ENCODE peak calls at places on chromosomes 2 and 18, in nine cellular contexts. V is left lung; I is fibroblast of lung; J is cardiac muscle cell; N is CD8-positive, alpha-beta T cell; P is uterus; F is PC-3; H is Peyer's patch; R is esophagus squamous epithelium. O is an unnamed sample.

GRCh38 chr2:62410926-62411456 is 95.0 kb downstream of the TMEM17 start:
- DNase-seq in V (no peak), I (no peak), J (no peak), N (no peak), P (no peak), F (no peak), H (no peak), R (no peak), O (no peak)

GRCh38 chr2:230908595-230909191 is 16.3 kb downstream of the GPR55 start:
- DNase-seq in V (peak; percentile 27), I (peak; percentile 75), J (no peak), N (no peak), P (no peak), F (peak; percentile 98), H (no peak), R (no peak), O (no peak)

GRCh38 chr2:98134138-98134537 is 47.2 kb downstream of the VWA3B start:
- DNase-seq in V (peak; percentile 47), I (no peak), J (no peak), N (no peak), P (no peak), F (no peak), H (no peak), R (no peak), O (no peak)

GRCh38 chr2:218839430-218839829 is 7.8 kb upstream of the PRKAG3 start:
- DNase-seq in V (no peak), I (peak; percentile 57), J (no peak), N (no peak), P (no peak), F (no peak), H (no peak), R (no peak), O (no peak)

GRCh38 chr2:181787310-181788048 is 104.1 kb upstream of the ITPRID2 start:
- DNase-seq in V (no peak), I (no peak), J (no peak), N (no peak), P (no peak), F (no peak), H (no peak), R (no peak), O (no peak)

GRCh38 chr2:234245945-234246344 is 195.4 kb downstream of the SPP2 start:
- DNase-seq in V (no peak), I (peak; percentile 81), J (no peak), N (no peak), P (no peak), F (peak; percentile 90), H (no peak), R (no peak), O (no peak)

GRCh38 chr2:128228894-128229293 is 89.8 kb downstream of the HS6ST1 start:
- DNase-seq in V (no peak), I (no peak), J (no peak), N (no peak), P (no peak), F (peak; percentile 83), H (no peak), R (no peak), O (no peak)

GRCh38 chr2:33221046-33221784 is 255.2 kb upstream of the RASGRP3 start:
- DNase-seq in V (no peak), I (no peak), J (no peak), N (no peak), P (no peak), F (no peak), H (no peak), R (no peak), O (no peak)

GRCh38 chr2:168432565-168433186 is 23.4 kb upstream of the CERS6 start:
- DNase-seq in V (no peak), I (no peak), J (no peak), N (no peak), P (no peak), F (no peak), H (no peak), R (no peak), O (no peak)

GRCh38 chr2:98380203-98380535 is 33.9 kb downstream of the CNGA3 start:
- DNase-seq in V (no peak), I (no peak), J (no peak), N (no peak), P (no peak), F (no peak), H (no peak), R (no peak), O (no peak)

GRCh38 chr2:102059151-102059550 is 67.4 kb downstream of the IL1R2 start:
- DNase-seq in V (no peak), I (no peak), J (no peak), N (no peak), P (no peak), F (no peak), H (no peak), R (no peak), O (no peak)

GRCh38 chr2:162022290-162022945 is 51.6 kb downstream of the DPP4 start:
- DNase-seq in V (no peak), I (peak; percentile 50), J (no peak), N (no peak), P (no peak), F (no peak), H (no peak), R (no peak), O (no peak)

GRCh38 chr2:234444888-234445287 is 52.0 kb downstream of the ARL4C start:
- DNase-seq in V (peak; percentile 71), I (peak; percentile 94), J (no peak), N (no peak), P (no peak), F (no peak), H (no peak), R (no peak), O (no peak)

DNA sequence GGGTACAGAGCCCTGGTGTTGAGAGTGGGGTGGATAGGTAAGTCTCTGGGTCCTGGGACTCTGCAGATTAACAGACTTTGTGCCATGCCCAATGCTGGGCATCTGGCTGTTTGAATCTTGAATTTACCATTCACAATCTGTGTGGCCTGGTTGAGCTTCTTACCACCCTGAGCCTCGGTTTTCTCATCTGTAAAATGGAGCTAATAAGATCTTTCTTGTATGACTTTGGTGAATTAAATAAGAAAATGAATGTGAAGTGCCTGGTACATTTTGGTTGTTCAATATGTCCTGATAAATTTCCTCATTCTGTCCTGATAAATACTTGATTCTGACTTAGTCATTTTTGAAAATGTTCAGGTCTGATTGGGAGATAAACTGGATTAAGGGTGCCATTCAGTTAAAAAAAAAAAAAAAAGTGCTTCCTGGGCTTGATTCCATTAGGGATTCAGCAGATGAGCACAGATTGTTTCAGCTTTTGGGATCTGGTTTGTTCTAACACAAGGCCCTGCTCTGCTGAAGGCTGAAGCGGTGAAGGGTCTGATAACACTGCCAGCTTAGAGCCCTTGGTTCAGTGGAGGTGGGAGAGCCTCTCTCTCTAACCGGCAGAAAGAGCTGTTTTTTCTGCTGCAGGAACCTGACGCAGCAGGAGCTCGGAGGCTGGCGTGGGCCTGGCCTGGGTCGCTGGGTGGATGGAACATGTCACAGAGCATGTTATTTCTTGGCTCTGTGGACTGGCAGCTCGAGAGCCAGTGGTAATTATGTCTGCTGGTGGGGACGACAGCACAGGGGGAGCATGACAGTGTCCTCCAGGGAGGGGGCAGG is 84.5 kb upstream of the MCFD2 start:
- DNase-seq in V (no peak), I (no peak), J (peak; percentile 74), N (no peak), P (no peak), F (no peak), H (no peak), R (no peak), O (no peak)
- H3K36me3 ChIP-seq in V (peaks cover 50% of the 10 kb centered on the region), I (peaks cover 19% of the 10 kb centered on the region), J (no peaks in the 10 kb centered on the region), N (peaks cover 9% of the 10 kb centered on the region), P (no peaks in the 10 kb centered on the region), F (peaks cover 19% of the 10 kb centered on the region), H (peaks cover 2% of the 10 kb centered on the region), R (peaks cover 3% of the 10 kb centered on the region), O (peaks cover 29% of the 10 kb centered on the region)

GRCh38 chr18:50194623-50195532 is at the start of gene MYO5B:
- DNase-seq in V (peak; percentile 73), I (no peak), J (peak; percentile 82), N (peak; percentile 11), P (no peak), F (peak; percentile 69), H (peak; percentile 93), R (no peak), O (no peak)
- H3K4me3 ChIP-seq in V (peak within 1 kb of the TSS; percentile 38), I (no peak within 1 kb of the TSS), J (peak within 1 kb of the TSS; percentile 55), N (peak within 1 kb of the TSS; percentile 23), P (peak within 1 kb of the TSS; percentile 35), F (peak within 1 kb of the TSS; percentile 71), H (peak within 1 kb of the TSS; percentile 96), R (peak within 1 kb of the TSS; percentile 79), O (peak within 1 kb of the TSS; percentile 61)

DNA sequence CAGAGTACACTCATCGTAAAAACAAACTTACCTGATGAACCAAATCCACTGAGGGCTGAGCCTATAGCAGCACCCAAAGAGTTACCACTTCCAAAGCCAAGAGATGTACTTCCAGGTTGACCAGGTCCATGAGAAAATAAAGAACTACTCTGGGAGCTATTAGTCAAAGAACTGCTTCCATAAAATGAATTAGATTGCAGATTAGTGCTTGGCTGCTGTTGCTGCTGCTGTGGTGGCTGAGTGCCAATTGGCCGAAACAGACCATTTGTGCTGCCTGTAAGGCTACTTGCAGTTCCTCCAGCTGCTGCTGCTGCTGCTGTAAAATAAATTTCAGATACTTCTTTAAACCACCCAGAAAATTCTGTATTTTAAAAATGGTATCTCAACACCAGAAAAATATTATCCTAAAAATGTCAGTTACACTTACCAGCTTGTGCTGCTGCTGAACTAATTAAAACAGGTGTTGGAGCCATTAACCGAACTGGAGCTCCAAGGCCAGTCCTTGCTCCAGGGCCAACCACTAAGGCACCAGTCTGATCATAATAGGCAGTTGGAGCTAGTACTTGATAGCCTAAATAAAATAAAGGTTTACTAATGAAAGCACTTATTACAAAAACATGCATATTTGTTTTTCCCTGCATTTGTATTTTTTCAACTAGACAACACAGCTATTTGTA is 58.1 kb upstream of the SDC1 start:
- DNase-seq in V (no peak), I (peak; percentile 83), J (no peak), N (no peak), P (peak; percentile 53), F (no peak), H (no peak), R (no peak), O (no peak)
- H3K36me3 ChIP-seq in V (peaks cover 65% of the 10 kb centered on the region), I (peaks cover 3% of the 10 kb centered on the region), J (peaks cover 55% of the 10 kb centered on the region), N (peaks cover 20% of the 10 kb centered on the region), P (no peaks in the 10 kb centered on the region), F (peaks cover 56% of the 10 kb centered on the region), H (no peaks in the 10 kb centered on the region), R (no peaks in the 10 kb centered on the region), O (peaks cover 18% of the 10 kb centered on the region)

GRCh38 chr2:1266311-1266710 is 147.0 kb upstream of the TPO start:
- DNase-seq in V (no peak), I (no peak), J (no peak), N (no peak), P (no peak), F (no peak), H (no peak), R (no peak), O (no peak)

GRCh38 chr2:1268034-1268433 is 145.2 kb upstream of the TPO start:
- DNase-seq in V (no peak), I (no peak), J (no peak), N (no peak), P (no peak), F (no peak), H (no peak), R (no peak), O (no peak)

GRCh38 chr2:1262609-1263008 is 150.7 kb upstream of the TPO start:
- DNase-seq in V (no peak), I (no peak), J (no peak), N (no peak), P (no peak), F (no peak), H (no peak), R (no peak), O (no peak)

GRCh38 chr2:1269812-1270211 is 143.5 kb upstream of the TPO start:
- DNase-seq in V (no peak), I (no peak), J (no peak), N (no peak), P (no peak), F (no peak), H (no peak), R (no peak), O (no peak)

GRCh38 chr2:1265454-1265853 is 147.8 kb upstream of the TPO start:
- DNase-seq in V (no peak), I (no peak), J (no peak), N (no peak), P (no peak), F (no peak), H (no peak), R (no peak), O (no peak)
- H3K4me3 ChIP-seq in V (no peak overlapping the region), I (no peak overlapping the region), J (no peak overlapping the region), N (no peak overlapping the region), P (no peak overlapping the region), F (no peak overlapping the region), H (no peak overlapping the region), R (no peak overlapping the region), O (no peak overlapping the region)